ENCODE peak calls at places on chromosomes 16 and 17, in five cellular contexts. One of them, this sample, is unnamed.

GRCh38 chr17:62750502-62751349 is 57.4 kb downstream of the MARCHF10 start:
- DNase-seq in fibroblast of mammary gland: no peak
- DNase-seq in A549: no peak
- DNase-seq in GM20000: no peak
- DNase-seq in WTC11: peak; percentile 48
- DNase-seq in this sample: no peak

GRCh38 chr16:82108774-82109173 is 61.2 kb downstream of the MPHOSPH6 start:
- DNase-seq in fibroblast of mammary gland: no peak
- DNase-seq in A549: no peak
- DNase-seq in GM20000: no peak
- DNase-seq in WTC11: no peak
- DNase-seq in this sample: no peak

GRCh38 chr17:45787044-45787443 is 2.9 kb downstream of the CRHR1 start:
- DNase-seq in fibroblast of mammary gland: no peak
- DNase-seq in A549: no peak
- DNase-seq in GM20000: no peak
- DNase-seq in WTC11: no peak
- DNase-seq in this sample: no peak

GRCh38 chr17:74198694-74199093 is 4.8 kb upstream of the RPL38 start:
- DNase-seq in fibroblast of mammary gland: no peak
- DNase-seq in A549: no peak
- DNase-seq in GM20000: peak; percentile 46
- DNase-seq in WTC11: no peak
- DNase-seq in this sample: no peak

GRCh38 chr17:67562036-67562435 is 155.7 kb upstream of the NOL11 start:
- DNase-seq in fibroblast of mammary gland: no peak
- DNase-seq in A549: no peak
- DNase-seq in GM20000: no peak
- DNase-seq in WTC11: no peak
- DNase-seq in this sample: no peak

GRCh38 chr16:3010510-3010909 is 2.2 kb upstream of the CLDN9 start:
- DNase-seq in fibroblast of mammary gland: no peak
- DNase-seq in A549: no peak
- DNase-seq in GM20000: no peak
- DNase-seq in WTC11: no peak
- DNase-seq in this sample: no peak

GRCh38 chr16:68668266-68668665 is 23.2 kb downstream of the CDH3 start:
- DNase-seq in fibroblast of mammary gland: no peak
- DNase-seq in A549: no peak
- DNase-seq in GM20000: no peak
- DNase-seq in WTC11: no peak
- DNase-seq in this sample: no peak

GRCh38 chr16:11734653-11735043 is 8.0 kb downstream of the TXNDC11 start:
- DNase-seq in fibroblast of mammary gland: no peak
- DNase-seq in A549: no peak
- DNase-seq in GM20000: no peak
- DNase-seq in WTC11: no peak
- DNase-seq in this sample: no peak

GRCh38 chr17:36602030-36602737 is 801 bp downstream of the MRM1 start:
- DNase-seq in fibroblast of mammary gland: no peak
- DNase-seq in A549: no peak
- DNase-seq in GM20000: no peak
- DNase-seq in WTC11: no peak
- DNase-seq in this sample: no peak

GRCh38 chr17:82273327-82274133 is at the start of gene CSNK1D:
- DNase-seq in fibroblast of mammary gland: peak; percentile 76
- DNase-seq in A549: peak; percentile 94
- DNase-seq in GM20000: peak; percentile 99
- DNase-seq in WTC11: peak; percentile 93
- DNase-seq in this sample: peak; percentile 99

GRCh38 chr16:4660454-4661007 is 32.8 kb upstream of the NUDT16L1 start:
- DNase-seq in fibroblast of mammary gland: peak; percentile 64
- DNase-seq in A549: no peak
- DNase-seq in GM20000: peak; percentile 64
- DNase-seq in WTC11: no peak
- DNase-seq in this sample: peak; percentile 85

GRCh38 chr16:16042076-16042475 is 92.7 kb downstream of the ABCC1 start:
- DNase-seq in fibroblast of mammary gland: peak; percentile 70
- DNase-seq in A549: no peak
- DNase-seq in GM20000: no peak
- DNase-seq in WTC11: no peak
- DNase-seq in this sample: no peak

GRCh38 chr17:50258647-50259483 is 15.4 kb upstream of the TMEM92 start:
- DNase-seq in fibroblast of mammary gland: peak; percentile 70
- DNase-seq in A549: no peak
- DNase-seq in GM20000: peak; percentile 6
- DNase-seq in WTC11: no peak
- DNase-seq in this sample: peak; percentile 9

GRCh38 chr17:17104494-17104893 is 62.2 kb downstream of the MPRIP start:
- DNase-seq in fibroblast of mammary gland: no peak
- DNase-seq in A549: no peak
- DNase-seq in GM20000: no peak
- DNase-seq in WTC11: no peak
- DNase-seq in this sample: no peak

GRCh38 chr16:11706180-11706742 is 36.4 kb downstream of the TXNDC11 start:
- DNase-seq in fibroblast of mammary gland: peak; percentile 56
- DNase-seq in A549: no peak
- DNase-seq in GM20000: no peak
- DNase-seq in WTC11: no peak
- DNase-seq in this sample: no peak

GRCh38 chr17:82804442-82805191 is 35.2 kb downstream of the ZNF750 start:
- DNase-seq in fibroblast of mammary gland: peak; percentile 92
- DNase-seq in A549: no peak
- DNase-seq in GM20000: no peak
- DNase-seq in WTC11: no peak
- DNase-seq in this sample: no peak

GRCh38 chr17:332558-333322 is 19.9 kb downstream of the RPH3AL start:
- DNase-seq in fibroblast of mammary gland: no peak
- DNase-seq in A549: no peak
- DNase-seq in GM20000: no peak
- DNase-seq in WTC11: no peak
- DNase-seq in this sample: no peak

GRCh38 chr17:18117974-18118632 is 9.5 kb downstream of the MYO15A start:
- DNase-seq in fibroblast of mammary gland: peak; percentile 15
- DNase-seq in A549: no peak
- DNase-seq in GM20000: no peak
- DNase-seq in WTC11: no peak
- DNase-seq in this sample: no peak

GRCh38 chr17:29383687-29384086 is 6.5 kb upstream of the TAOK1 start:
- DNase-seq in fibroblast of mammary gland: peak; percentile 71
- DNase-seq in A549: no peak
- DNase-seq in GM20000: no peak
- DNase-seq in WTC11: no peak
- DNase-seq in this sample: no peak

GRCh38 chr17:78342438-78343098 is 17.3 kb downstream of the SOCS3 start:
- DNase-seq in fibroblast of mammary gland: peak; percentile 93
- DNase-seq in A549: peak; percentile 71
- DNase-seq in GM20000: no peak
- DNase-seq in WTC11: no peak
- DNase-seq in this sample: no peak

DNA sequence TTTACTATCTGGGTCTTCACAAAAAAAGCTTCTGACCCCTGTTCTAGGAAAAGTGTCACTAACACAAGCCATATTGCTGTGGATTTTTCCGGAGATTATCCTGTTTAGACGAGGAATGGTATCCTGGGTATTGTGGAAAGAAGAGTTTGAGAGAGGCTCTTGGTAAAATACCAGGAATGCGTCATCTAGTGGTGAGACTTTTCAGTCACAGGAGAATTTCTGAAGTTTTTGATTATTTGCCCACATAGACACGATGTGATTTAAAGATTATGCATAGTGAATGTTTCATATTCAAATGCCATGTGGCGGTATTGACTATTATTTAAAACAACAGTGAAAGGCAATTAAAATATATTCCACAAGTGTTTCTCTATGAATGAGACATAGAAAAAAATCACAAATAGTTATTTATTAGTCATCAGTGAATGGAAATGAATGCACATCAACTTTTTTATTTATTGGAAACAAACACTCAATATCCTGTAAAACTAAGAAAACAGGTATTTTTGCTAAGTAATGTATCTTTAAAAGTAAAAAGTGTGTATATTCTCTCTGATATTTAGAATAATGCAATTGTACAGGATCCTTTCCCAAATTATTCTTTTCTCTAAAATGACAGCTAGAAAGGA is 7.8 kb downstream of the KRT28 start:
- DNase-seq in fibroblast of mammary gland: peak; percentile 62
- DNase-seq in A549: peak; percentile 45
- DNase-seq in GM20000: no peak
- DNase-seq in WTC11: no peak
- DNase-seq in this sample: no peak
- TF ChIP-seq CTCF in fibroblast of mammary gland: peak; percentile 77
- TF ChIP-seq CTCF in A549: peak; percentile 98
- TF ChIP-seq CTCF in GM20000: no peak
- TF ChIP-seq CTCF in WTC11: peak; percentile 27
- TF ChIP-seq CTCF in this sample: peak; percentile 41

GRCh38 chr17:40122466-40122943 is 734 bp downstream of the MSL1 start:
- DNase-seq in fibroblast of mammary gland: no peak
- DNase-seq in A549: peak; percentile 69
- DNase-seq in GM20000: peak; percentile 78
- DNase-seq in WTC11: peak; percentile 59
- DNase-seq in this sample: peak; percentile 59
- TF ChIP-seq CTCF in fibroblast of mammary gland: no peak
- TF ChIP-seq CTCF in A549: peak; percentile 4
- TF ChIP-seq CTCF in GM20000: no peak
- TF ChIP-seq CTCF in WTC11: no peak
- TF ChIP-seq CTCF in this sample: peak; percentile 12

DNA sequence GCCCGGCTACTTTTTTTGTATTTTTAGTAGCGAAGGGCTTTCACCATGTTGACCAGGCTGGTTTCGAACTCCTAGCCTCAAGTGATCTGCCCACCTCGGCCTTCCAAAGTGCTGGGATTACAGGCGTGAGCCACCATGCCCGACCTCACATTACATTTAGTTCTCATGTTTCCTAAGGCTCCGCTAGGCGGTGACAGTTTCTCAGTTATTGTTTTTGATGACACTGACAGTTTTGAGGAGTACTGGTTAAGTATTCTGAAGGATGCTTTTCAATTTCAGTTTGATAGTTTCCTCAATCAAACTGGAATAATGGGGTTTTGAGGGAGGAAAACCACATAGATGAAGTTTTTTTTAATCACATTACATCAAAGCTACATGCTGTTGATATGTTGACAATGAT is 1028.5 kb downstream of the CDH8 start:
- DNase-seq in fibroblast of mammary gland: no peak
- DNase-seq in A549: no peak
- DNase-seq in GM20000: no peak
- DNase-seq in WTC11: no peak
- DNase-seq in this sample: no peak
- TF ChIP-seq CTCF in fibroblast of mammary gland: no peak
- TF ChIP-seq CTCF in A549: no peak
- TF ChIP-seq CTCF in GM20000: no peak
- TF ChIP-seq CTCF in WTC11: no peak
- TF ChIP-seq CTCF in this sample: no peak

DNA sequence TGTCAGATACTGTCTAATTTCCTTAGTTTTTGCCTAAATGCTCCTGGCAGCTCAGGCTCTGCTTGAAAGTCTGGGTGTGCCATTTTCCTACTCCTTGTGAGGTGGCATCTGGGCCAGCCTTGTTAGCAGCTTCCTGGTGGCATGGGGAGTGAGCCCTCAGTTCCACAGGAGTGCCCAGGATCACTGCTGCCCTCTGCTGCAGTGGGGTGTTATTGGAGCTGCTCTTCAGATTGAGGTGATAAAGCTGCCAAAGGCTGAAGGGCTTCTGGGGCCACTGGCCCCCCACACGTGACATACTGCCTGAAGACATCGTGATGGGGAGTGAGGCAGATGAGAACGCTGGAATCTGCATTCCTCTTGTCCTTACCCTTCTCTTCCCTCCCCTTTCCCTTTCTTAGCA is 27.4 kb downstream of the CEP95 start:
- DNase-seq in fibroblast of mammary gland: no peak
- DNase-seq in A549: peak; percentile 25
- DNase-seq in GM20000: no peak
- DNase-seq in WTC11: no peak
- DNase-seq in this sample: no peak
- TF ChIP-seq CTCF in fibroblast of mammary gland: peak; percentile 10
- TF ChIP-seq CTCF in A549: peak; percentile 32
- TF ChIP-seq CTCF in GM20000: no peak
- TF ChIP-seq CTCF in WTC11: no peak
- TF ChIP-seq CTCF in this sample: no peak

DNA sequence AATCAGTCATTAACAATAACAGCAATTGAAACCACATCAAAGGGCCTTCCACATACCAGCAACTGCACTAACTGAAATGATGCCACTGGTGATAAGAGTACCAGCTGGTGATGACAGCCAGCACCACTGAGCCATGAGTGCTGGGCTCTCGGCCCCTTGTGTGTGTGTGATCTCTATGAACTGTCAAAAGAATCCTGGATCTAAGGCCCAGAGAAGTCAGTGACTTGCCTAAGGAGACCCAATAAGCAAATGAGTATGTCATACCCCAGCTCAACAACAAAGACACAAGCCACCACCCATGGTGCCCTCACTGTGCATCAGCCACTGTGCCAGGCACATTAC is 220.9 kb downstream of the ZNF423 start:
- DNase-seq in fibroblast of mammary gland: no peak
- DNase-seq in A549: no peak
- DNase-seq in GM20000: no peak
- DNase-seq in WTC11: no peak
- DNase-seq in this sample: no peak
- TF ChIP-seq CTCF in fibroblast of mammary gland: no peak
- TF ChIP-seq CTCF in A549: no peak
- TF ChIP-seq CTCF in GM20000: no peak
- TF ChIP-seq CTCF in WTC11: no peak
- TF ChIP-seq CTCF in this sample: no peak

DNA sequence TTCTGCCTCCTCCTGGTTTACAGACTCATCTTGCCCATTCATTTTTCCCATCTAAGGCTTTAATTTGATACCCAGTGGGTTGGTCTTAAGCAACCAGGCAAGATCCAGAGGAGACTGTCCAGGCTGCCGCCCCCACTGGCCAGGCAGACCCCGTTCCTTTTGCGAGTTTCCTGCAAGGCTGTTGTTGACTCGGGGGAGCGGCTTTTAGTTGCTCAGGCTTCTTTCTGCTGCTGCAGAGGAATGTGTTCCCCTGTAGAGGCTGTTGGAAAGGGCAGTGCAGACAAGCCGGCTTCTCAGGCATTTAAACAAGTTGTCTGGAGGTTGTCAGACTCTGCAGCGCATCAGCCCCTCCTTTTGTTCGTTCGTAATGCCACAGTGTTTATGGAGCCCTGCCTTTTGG is 231.2 kb downstream of the PRKCA start:
- DNase-seq in fibroblast of mammary gland: peak; percentile 51
- DNase-seq in A549: no peak
- DNase-seq in GM20000: no peak
- DNase-seq in WTC11: peak; percentile 50
- DNase-seq in this sample: no peak
- TF ChIP-seq CTCF in fibroblast of mammary gland: no peak
- TF ChIP-seq CTCF in A549: no peak
- TF ChIP-seq CTCF in GM20000: no peak
- TF ChIP-seq CTCF in WTC11: no peak
- TF ChIP-seq CTCF in this sample: no peak

GRCh38 chr17:70552982-70553334 is 383.6 kb downstream of the KCNJ2 start:
- DNase-seq in fibroblast of mammary gland: no peak
- DNase-seq in A549: no peak
- DNase-seq in GM20000: no peak
- DNase-seq in WTC11: no peak
- DNase-seq in this sample: no peak

GRCh38 chr17:70555723-70556122 is 386.4 kb downstream of the KCNJ2 start:
- DNase-seq in fibroblast of mammary gland: no peak
- DNase-seq in A549: no peak
- DNase-seq in GM20000: no peak
- DNase-seq in WTC11: no peak
- DNase-seq in this sample: no peak

GRCh38 chr17:70552230-70552981 is 383.1 kb downstream of the KCNJ2 start:
- DNase-seq in fibroblast of mammary gland: peak; percentile 55
- DNase-seq in A549: peak; percentile 26
- DNase-seq in GM20000: peak; percentile 49
- DNase-seq in WTC11: no peak
- DNase-seq in this sample: peak; percentile 41
- TF ChIP-seq CTCF in fibroblast of mammary gland: peak; percentile 43
- TF ChIP-seq CTCF in A549: peak; percentile 77
- TF ChIP-seq CTCF in GM20000: peak; percentile 4
- TF ChIP-seq CTCF in WTC11: peak; percentile 39
- TF ChIP-seq CTCF in this sample: peak; percentile 44

This sample was measured in GM10248.